ENCODE peak calls at places on chromosomes 3 and 15, in five cellular contexts. One of them, this sample, is unnamed.

GRCh38 chr3:90261481-90262433 is 1154.3 kb downstream of the EPHA3 start:
- DNase-seq in endothelial cell of umbilical vein: no peak
- DNase-seq in CD8-positive, alpha-beta T cell: no peak
- DNase-seq in AG04450: no peak
- DNase-seq in heart left ventricle: no peak
- DNase-seq in this sample: no peak

GRCh38 chr15:45919806-45920205 is 285.0 kb downstream of the SQOR start:
- DNase-seq in endothelial cell of umbilical vein: peak; percentile 93
- DNase-seq in CD8-positive, alpha-beta T cell: no peak
- DNase-seq in AG04450: no peak
- DNase-seq in heart left ventricle: no peak
- DNase-seq in this sample: peak; percentile 93

GRCh38 chr3:45205126-45205525 is 21.0 kb downstream of the TMEM158 start:
- DNase-seq in endothelial cell of umbilical vein: no peak
- DNase-seq in CD8-positive, alpha-beta T cell: no peak
- DNase-seq in AG04450: no peak
- DNase-seq in heart left ventricle: no peak
- DNase-seq in this sample: no peak

GRCh38 chr3:121504598-121504997 is 41.2 kb downstream of the POLQ start:
- DNase-seq in endothelial cell of umbilical vein: no peak
- DNase-seq in CD8-positive, alpha-beta T cell: no peak
- DNase-seq in AG04450: no peak
- DNase-seq in heart left ventricle: no peak
- DNase-seq in this sample: no peak

GRCh38 chr3:127672429-127673190 is at the start of gene ABTB1:
- DNase-seq in endothelial cell of umbilical vein: peak; percentile 25
- DNase-seq in CD8-positive, alpha-beta T cell: peak; percentile 82
- DNase-seq in AG04450: no peak
- DNase-seq in heart left ventricle: peak; percentile 93
- DNase-seq in this sample: no peak

GRCh38 chr15:78374436-78375393 is 34.6 kb downstream of the CRABP1 start:
- DNase-seq in endothelial cell of umbilical vein: no peak
- DNase-seq in CD8-positive, alpha-beta T cell: no peak
- DNase-seq in AG04450: no peak
- DNase-seq in heart left ventricle: no peak
- DNase-seq in this sample: peak; percentile 64

GRCh38 chr3:107796786-107797185 is 274.0 kb downstream of the BBX start:
- DNase-seq in endothelial cell of umbilical vein: peak; percentile 28
- DNase-seq in CD8-positive, alpha-beta T cell: no peak
- DNase-seq in AG04450: peak; percentile 18
- DNase-seq in heart left ventricle: no peak
- DNase-seq in this sample: peak; percentile 48

GRCh38 chr3:72423643-72424042 is 424.6 kb downstream of the SHQ1 start:
- DNase-seq in endothelial cell of umbilical vein: no peak
- DNase-seq in CD8-positive, alpha-beta T cell: no peak
- DNase-seq in AG04450: no peak
- DNase-seq in heart left ventricle: no peak
- DNase-seq in this sample: no peak

GRCh38 chr3:188788621-188789081 is 383.1 kb upstream of the TPRG1 start:
- DNase-seq in endothelial cell of umbilical vein: peak; percentile 90
- DNase-seq in CD8-positive, alpha-beta T cell: peak; percentile 37
- DNase-seq in AG04450: peak; percentile 85
- DNase-seq in heart left ventricle: no peak
- DNase-seq in this sample: no peak

GRCh38 chr3:43379343-43379742 is 93.0 kb downstream of the SNRK start:
- DNase-seq in endothelial cell of umbilical vein: no peak
- DNase-seq in CD8-positive, alpha-beta T cell: no peak
- DNase-seq in AG04450: peak; percentile 27
- DNase-seq in heart left ventricle: no peak
- DNase-seq in this sample: no peak

GRCh38 chr15:48989175-48989574 is 25.5 kb upstream of the SHC4 start:
- DNase-seq in endothelial cell of umbilical vein: no peak
- DNase-seq in CD8-positive, alpha-beta T cell: no peak
- DNase-seq in AG04450: no peak
- DNase-seq in heart left ventricle: no peak
- DNase-seq in this sample: no peak

GRCh38 chr15:85515212-85515611 is 134.8 kb downstream of the AKAP13 start:
- DNase-seq in endothelial cell of umbilical vein: no peak
- DNase-seq in CD8-positive, alpha-beta T cell: no peak
- DNase-seq in AG04450: no peak
- DNase-seq in heart left ventricle: no peak
- DNase-seq in this sample: no peak

GRCh38 chr3:57805674-57806073 is 49.6 kb downstream of the SLMAP start:
- DNase-seq in endothelial cell of umbilical vein: peak; percentile 76
- DNase-seq in CD8-positive, alpha-beta T cell: no peak
- DNase-seq in AG04450: peak; percentile 20
- DNase-seq in heart left ventricle: no peak
- DNase-seq in this sample: peak; percentile 83

GRCh38 chr3:179074656-179075055 is 3.0 kb upstream of the ZMAT3 start:
- DNase-seq in endothelial cell of umbilical vein: no peak
- DNase-seq in CD8-positive, alpha-beta T cell: no peak
- DNase-seq in AG04450: no peak
- DNase-seq in heart left ventricle: no peak
- DNase-seq in this sample: no peak

GRCh38 chr3:152646004-152646403 is 188.9 kb upstream of the P2RY1 start:
- DNase-seq in endothelial cell of umbilical vein: no peak
- DNase-seq in CD8-positive, alpha-beta T cell: no peak
- DNase-seq in AG04450: no peak
- DNase-seq in heart left ventricle: no peak
- DNase-seq in this sample: no peak

GRCh38 chr3:4311496-4311895 is 8.3 kb downstream of the SETMAR start:
- DNase-seq in endothelial cell of umbilical vein: no peak
- DNase-seq in CD8-positive, alpha-beta T cell: no peak
- DNase-seq in AG04450: no peak
- DNase-seq in heart left ventricle: no peak
- DNase-seq in this sample: no peak

GRCh38 chr3:140093742-140094141 is 158.8 kb downstream of the CLSTN2 start:
- DNase-seq in endothelial cell of umbilical vein: no peak
- DNase-seq in CD8-positive, alpha-beta T cell: no peak
- DNase-seq in AG04450: peak; percentile 6
- DNase-seq in heart left ventricle: no peak
- DNase-seq in this sample: peak; percentile 33

GRCh38 chr3:55854395-55854994 is 367.4 kb upstream of the WNT5A start:
- DNase-seq in endothelial cell of umbilical vein: no peak
- DNase-seq in CD8-positive, alpha-beta T cell: no peak
- DNase-seq in AG04450: no peak
- DNase-seq in heart left ventricle: no peak
- DNase-seq in this sample: no peak

GRCh38 chr3:141740349-141740748 is 2.3 kb downstream of the RNF7 start:
- DNase-seq in endothelial cell of umbilical vein: peak; percentile 58
- DNase-seq in CD8-positive, alpha-beta T cell: no peak
- DNase-seq in AG04450: no peak
- DNase-seq in heart left ventricle: no peak
- DNase-seq in this sample: no peak
- H3K27ac ChIP-seq in endothelial cell of umbilical vein: no peak overlapping the region
- H3K27ac ChIP-seq in CD8-positive, alpha-beta T cell: no peak overlapping the region
- H3K27ac ChIP-seq in AG04450: no peak overlapping the region
- H3K27ac ChIP-seq in heart left ventricle: peak overlapping the region; percentile 96
- H3K27ac ChIP-seq in this sample: peak overlapping the region; percentile 94

GRCh38 chr3:77837626-77838025 is 797.7 kb downstream of the ROBO2 start:
- DNase-seq in endothelial cell of umbilical vein: no peak
- DNase-seq in CD8-positive, alpha-beta T cell: no peak
- DNase-seq in AG04450: no peak
- DNase-seq in heart left ventricle: no peak
- DNase-seq in this sample: no peak
- H3K27ac ChIP-seq in endothelial cell of umbilical vein: no peak overlapping the region
- H3K27ac ChIP-seq in CD8-positive, alpha-beta T cell: no peak overlapping the region
- H3K27ac ChIP-seq in AG04450: no peak overlapping the region
- H3K27ac ChIP-seq in heart left ventricle: no peak overlapping the region
- H3K27ac ChIP-seq in this sample: no peak overlapping the region

GRCh38 chr15:71790081-71790480 is 20.3 kb upstream of the NR2E3 start:
- DNase-seq in endothelial cell of umbilical vein: peak; percentile 27
- DNase-seq in CD8-positive, alpha-beta T cell: no peak
- DNase-seq in AG04450: no peak
- DNase-seq in heart left ventricle: no peak
- DNase-seq in this sample: peak; percentile 53

GRCh38 chr15:71792521-71792920 is 17.8 kb upstream of the NR2E3 start:
- DNase-seq in endothelial cell of umbilical vein: peak; percentile 64
- DNase-seq in CD8-positive, alpha-beta T cell: no peak
- DNase-seq in AG04450: peak; percentile 39
- DNase-seq in heart left ventricle: no peak
- DNase-seq in this sample: peak; percentile 48

GRCh38 chr15:71789616-71790015 is 20.7 kb upstream of the NR2E3 start:
- DNase-seq in endothelial cell of umbilical vein: no peak
- DNase-seq in CD8-positive, alpha-beta T cell: no peak
- DNase-seq in AG04450: no peak
- DNase-seq in heart left ventricle: no peak
- DNase-seq in this sample: no peak

GRCh38 chr15:71788646-71789579 is 21.4 kb upstream of the NR2E3 start:
- DNase-seq in endothelial cell of umbilical vein: peak; percentile 59
- DNase-seq in CD8-positive, alpha-beta T cell: no peak
- DNase-seq in AG04450: no peak
- DNase-seq in heart left ventricle: no peak
- DNase-seq in this sample: no peak

GRCh38 chr15:71791975-71792374 is 18.4 kb upstream of the NR2E3 start:
- DNase-seq in endothelial cell of umbilical vein: no peak
- DNase-seq in CD8-positive, alpha-beta T cell: no peak
- DNase-seq in AG04450: no peak
- DNase-seq in heart left ventricle: no peak
- DNase-seq in this sample: no peak
- H3K27ac ChIP-seq in endothelial cell of umbilical vein: peak overlapping the region; percentile 74
- H3K27ac ChIP-seq in CD8-positive, alpha-beta T cell: no peak overlapping the region
- H3K27ac ChIP-seq in AG04450: no peak overlapping the region
- H3K27ac ChIP-seq in heart left ventricle: no peak overlapping the region
- H3K27ac ChIP-seq in this sample: peak overlapping the region; percentile 95

GRCh38 chr15:51280838-51281237 is 57.6 kb downstream of the CYP19A1 start:
- DNase-seq in endothelial cell of umbilical vein: no peak
- DNase-seq in CD8-positive, alpha-beta T cell: no peak
- DNase-seq in AG04450: no peak
- DNase-seq in heart left ventricle: no peak
- DNase-seq in this sample: no peak
- H3K27ac ChIP-seq in endothelial cell of umbilical vein: no peak overlapping the region
- H3K27ac ChIP-seq in CD8-positive, alpha-beta T cell: no peak overlapping the region
- H3K27ac ChIP-seq in AG04450: no peak overlapping the region
- H3K27ac ChIP-seq in heart left ventricle: no peak overlapping the region
- H3K27ac ChIP-seq in this sample: no peak overlapping the region

This sample was measured in epithelial cell of prostate.